ENCODE peak calls at places on chromosome 19, in eight cellular contexts. Y, O, H, A, E, B, Z and F are unnamed samples.

GRCh38 chr19:18520848-18521691 is 800 bp downstream of the ELL start:
- DNase-seq in Y (no peak), O (peak), H (no peak), A (no peak), E (peak), B (peak), Z (no peak), F (peak)

GRCh38 chr19:35040474-35040825 is 1.1 kb upstream of the HPN start:
- DNase-seq in Y (no peak), O (peak), H (no peak), A (no peak), E (no peak), B (no peak), Z (no peak), F (no peak)

GRCh38 chr19:15673176-15673654 is 328 bp downstream of the CYP4F12 start:
- DNase-seq in Y (no peak), O (no peak), H (no peak), A (no peak), E (no peak), B (no peak), Z (no peak), F (no peak)

GRCh38 chr19:29263305-29264080 is 50.5 kb upstream of the UQCRFS1 start:
- DNase-seq in Y (peak), O (peak), H (peak), A (no peak), E (peak), B (no peak), Z (peak), F (peak)

GRCh38 chr19:33864311-33864850 is 67.7 kb downstream of the KCTD15 start:
- DNase-seq in Y (no peak), O (no peak), H (no peak), A (no peak), E (no peak), B (no peak), Z (no peak), F (no peak)

GRCh38 chr19:38852231-38853044 is 2.7 kb upstream of the HNRNPL start:
- DNase-seq in Y (peak), O (peak), H (peak), A (no peak), E (peak), B (peak), Z (peak), F (no peak)

GRCh38 chr19:31351212-31352193 is 2.3 kb upstream of the TSHZ3 start:
- DNase-seq in Y (peak), O (peak), H (peak), A (no peak), E (peak), B (no peak), Z (peak), F (no peak)

GRCh38 chr19:15015946-15016542 is 33.2 kb upstream of the CASP14 start:
- DNase-seq in Y (no peak), O (no peak), H (no peak), A (no peak), E (peak), B (no peak), Z (no peak), F (no peak)

GRCh38 chr19:38649305-38650179 is 2.1 kb downstream of the ACTN4 start:
- DNase-seq in Y (no peak), O (no peak), H (no peak), A (no peak), E (no peak), B (no peak), Z (no peak), F (peak)

GRCh38 chr19:6238643-6239281 is 41.0 kb downstream of the MLLT1 start:
- DNase-seq in Y (peak), O (peak), H (peak), A (no peak), E (no peak), B (peak), Z (no peak), F (peak)

GRCh38 chr19:39409886-39410619 is 2.4 kb upstream of the PLEKHG2 start:
- DNase-seq in Y (no peak), O (peak), H (peak), A (no peak), E (peak), B (peak), Z (peak), F (peak)

GRCh38 chr19:40221858-40222619 is 3.9 kb upstream of the TTC9B start:
- DNase-seq in Y (peak), O (peak), H (peak), A (peak), E (peak), B (peak), Z (peak), F (peak)

GRCh38 chr19:17103177-17103576 is 27.6 kb downstream of the MYO9B start:
- DNase-seq in Y (peak), O (no peak), H (no peak), A (no peak), E (peak), B (no peak), Z (no peak), F (no peak)

GRCh38 chr19:16985403-16985802 is 41.2 kb downstream of the CPAMD8 start:
- DNase-seq in Y (no peak), O (no peak), H (no peak), A (no peak), E (no peak), B (no peak), Z (no peak), F (no peak)

GRCh38 chr19:6514926-6515325 is 12.8 kb upstream of the TUBB4A start:
- DNase-seq in Y (no peak), O (no peak), H (no peak), A (no peak), E (no peak), B (no peak), Z (no peak), F (no peak)

GRCh38 chr19:38412491-38412890 is 9.6 kb downstream of the FAM98C start:
- DNase-seq in Y (no peak), O (no peak), H (no peak), A (no peak), E (no peak), B (no peak), Z (no peak), F (no peak)

GRCh38 chr19:1851581-1852293 is 3.5 kb upstream of the REXO1 start:
- DNase-seq in Y (no peak), O (no peak), H (no peak), A (no peak), E (no peak), B (no peak), Z (no peak), F (no peak)

GRCh38 chr19:43704002-43704705 is 11.7 kb upstream of the IRGC start:
- DNase-seq in Y (no peak), O (no peak), H (no peak), A (no peak), E (no peak), B (no peak), Z (no peak), F (no peak)

GRCh38 chr19:15199652-15200574 is 882 bp downstream of the NOTCH3 start:
- DNase-seq in Y (peak), O (no peak), H (peak), A (no peak), E (peak), B (peak), Z (peak), F (no peak)

GRCh38 chr19:10915511-10916091 is 12.8 kb downstream of the YIPF2 start:
- DNase-seq in Y (peak), O (no peak), H (peak), A (peak), E (peak), B (no peak), Z (peak), F (no peak)

GRCh38 chr19:8391274-8392016 is 1.3 kb downstream of the RAB11B start:
- DNase-seq in Y (no peak), O (no peak), H (no peak), A (no peak), E (no peak), B (no peak), Z (no peak), F (no peak)

GRCh38 chr19:16677060-16677459 is 16.1 kb downstream of the TMEM38A start:
- DNase-seq in Y (no peak), O (no peak), H (no peak), A (no peak), E (no peak), B (no peak), Z (no peak), F (no peak)

GRCh38 chr19:33355535-33355934 is 18.0 kb upstream of the CEBPG start:
- DNase-seq in Y (no peak), O (no peak), H (no peak), A (no peak), E (no peak), B (no peak), Z (no peak), F (no peak)

GRCh38 chr19:31553112-31553843 is 204.0 kb upstream of the TSHZ3 start:
- DNase-seq in Y (no peak), O (no peak), H (no peak), A (no peak), E (no peak), B (no peak), Z (no peak), F (no peak)

GRCh38 chr19:7639863-7640348 is 3.0 kb downstream of the STXBP2 start:
- DNase-seq in Y (no peak), O (no peak), H (no peak), A (no peak), E (no peak), B (no peak), Z (no peak), F (no peak)

GRCh38 chr19:41175825-41176734 is 16.9 kb upstream of the CYP2S1 start:
- DNase-seq in Y (peak), O (no peak), H (peak), A (peak), E (peak), B (peak), Z (peak), F (no peak)

GRCh38 chr19:48461982-48462655 is 6.7 kb downstream of the KCNJ14 start:
- DNase-seq in Y (no peak), O (no peak), H (no peak), A (no peak), E (no peak), B (no peak), Z (no peak), F (no peak)

GRCh38 chr19:53908106-53908932 is 759 bp upstream of the CACNG7 start:
- DNase-seq in Y (peak), O (no peak), H (peak), A (peak), E (peak), B (no peak), Z (peak), F (peak)

GRCh38 chr19:49390131-49390977 is 2.3 kb downstream of the KASH5 start:
- DNase-seq in Y (no peak), O (no peak), H (no peak), A (no peak), E (no peak), B (no peak), Z (no peak), F (no peak)

GRCh38 chr19:53789708-53790678 is 34.1 kb downstream of the NLRP12 start:
- DNase-seq in Y (no peak), O (no peak), H (no peak), A (no peak), E (no peak), B (no peak), Z (no peak), F (no peak)

GRCh38 chr19:41862445-41862986 is 2.5 kb downstream of the RPS19 start:
- DNase-seq in Y (no peak), O (no peak), H (no peak), A (no peak), E (no peak), B (no peak), Z (no peak), F (no peak)

GRCh38 chr19:7912697-7913564 is 1.7 kb upstream of the TGFBR3L start:
- DNase-seq in Y (no peak), O (no peak), H (no peak), A (no peak), E (no peak), B (peak), Z (no peak), F (no peak)

GRCh38 chr19:51751655-51752054 is at the start of gene FPR1:
- DNase-seq in Y (no peak), O (no peak), H (peak), A (no peak), E (peak), B (no peak), Z (no peak), F (no peak)
- H3K4me3 ChIP-seq in Y (no peak), O (no peak), H (no peak), A (no peak), E (no peak), B (no peak), Z (no peak), F (no peak)

GRCh38 chr19:4059493-4059880 is 7.2 kb downstream of the ZBTB7A start:
- DNase-seq in Y (no peak), O (no peak), H (no peak), A (no peak), E (no peak), B (no peak), Z (no peak), F (no peak)
- H3K4me3 ChIP-seq in Y (no peak), O (peak), H (peak), A (no peak), E (peak), B (no peak), Z (no peak), F (peak)

DNA sequence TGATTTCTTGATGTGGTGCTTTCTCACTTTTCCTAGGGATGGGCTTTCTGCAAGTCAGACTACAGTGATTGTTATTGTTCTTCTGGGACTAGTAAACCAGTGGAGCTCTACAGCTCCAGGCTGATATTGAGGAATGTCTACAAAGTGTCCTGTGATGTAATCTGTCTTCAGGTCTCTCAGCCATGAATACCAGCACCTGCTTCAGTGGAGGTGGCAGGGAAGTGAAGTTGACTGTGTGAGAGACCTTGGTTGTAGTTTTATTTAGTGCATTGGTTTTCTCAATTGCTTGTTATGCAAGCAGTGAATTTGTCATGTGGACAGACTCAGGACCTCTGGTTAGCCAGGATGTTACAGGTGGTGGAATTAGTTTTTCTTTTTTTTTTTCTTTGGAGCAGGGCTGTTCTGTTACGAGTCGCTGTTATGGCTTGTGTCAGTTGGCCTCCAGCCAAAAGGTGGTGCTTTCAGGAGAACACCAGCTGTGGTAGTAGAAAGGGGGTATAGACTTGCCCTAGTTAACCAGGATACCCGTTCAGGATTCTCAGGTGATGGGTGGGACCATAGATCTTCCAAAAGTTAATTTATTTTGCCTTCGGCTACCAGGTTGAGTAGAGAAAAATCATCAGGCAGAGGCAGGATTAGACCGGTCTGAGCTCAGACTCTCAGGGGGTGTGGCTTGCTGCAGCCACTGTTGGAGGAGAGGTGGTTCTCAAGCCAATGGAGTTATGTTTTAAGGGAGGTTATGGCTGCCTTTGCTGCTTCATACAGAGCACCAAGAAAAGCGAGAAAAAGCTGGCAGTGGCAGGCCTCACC is 11.9 kb upstream of the ZNF675 start:
- DNase-seq in Y (no peak), O (no peak), H (no peak), A (no peak), E (no peak), B (no peak), Z (no peak), F (no peak)
- H3K4me3 ChIP-seq in Y (no peak), O (no peak), H (no peak), A (no peak), E (no peak), B (no peak), Z (no peak), F (no peak)

DNA sequence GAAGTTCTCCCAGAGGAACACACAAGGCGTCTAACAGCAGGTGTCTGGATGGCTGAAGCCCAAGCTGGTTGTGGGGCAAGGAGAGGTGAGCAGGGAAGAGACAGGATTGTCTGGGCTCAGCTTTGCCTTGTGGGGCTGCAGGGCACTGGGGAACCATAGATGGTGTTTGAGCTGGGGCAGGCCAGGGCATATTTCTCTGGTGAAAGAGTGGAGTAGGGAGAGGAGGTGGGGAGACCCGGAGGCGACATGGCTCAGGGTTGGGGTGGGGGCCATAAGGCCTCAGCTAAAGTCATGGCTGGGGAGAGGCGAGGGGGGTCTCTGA is 5.4 kb upstream of the PALM start:
- DNase-seq in Y (no peak), O (no peak), H (no peak), A (no peak), E (no peak), B (no peak), Z (no peak), F (no peak)
- H3K4me3 ChIP-seq in Y (no peak), O (no peak), H (no peak), A (no peak), E (peak), B (no peak), Z (no peak), F (no peak)

GRCh38 chr19:45095496-45096413 is 2.8 kb downstream of the PPP1R37 start:
- DNase-seq in Y (no peak), O (no peak), H (no peak), A (no peak), E (no peak), B (no peak), Z (no peak), F (no peak)

GRCh38 chr19:45096700-45097099 is 3.7 kb downstream of the PPP1R37 start:
- DNase-seq in Y (no peak), O (no peak), H (no peak), A (no peak), E (no peak), B (no peak), Z (no peak), F (no peak)

GRCh38 chr19:45092747-45093678 is at the start of gene PPP1R37:
- DNase-seq in Y (peak), O (peak), H (peak), A (peak), E (peak), B (peak), Z (peak), F (peak)

GRCh38 chr19:45094158-45094557 is 1.2 kb downstream of the PPP1R37 start:
- DNase-seq in Y (no peak), O (no peak), H (no peak), A (no peak), E (no peak), B (no peak), Z (no peak), F (no peak)

GRCh38 chr19:45094707-45095106 is 1.7 kb downstream of the PPP1R37 start:
- DNase-seq in Y (no peak), O (no peak), H (no peak), A (no peak), E (no peak), B (no peak), Z (no peak), F (no peak)
- H3K4me3 ChIP-seq in Y (no peak), O (no peak), H (peak), A (peak), E (no peak), B (no peak), Z (peak), F (no peak)

DNA sequence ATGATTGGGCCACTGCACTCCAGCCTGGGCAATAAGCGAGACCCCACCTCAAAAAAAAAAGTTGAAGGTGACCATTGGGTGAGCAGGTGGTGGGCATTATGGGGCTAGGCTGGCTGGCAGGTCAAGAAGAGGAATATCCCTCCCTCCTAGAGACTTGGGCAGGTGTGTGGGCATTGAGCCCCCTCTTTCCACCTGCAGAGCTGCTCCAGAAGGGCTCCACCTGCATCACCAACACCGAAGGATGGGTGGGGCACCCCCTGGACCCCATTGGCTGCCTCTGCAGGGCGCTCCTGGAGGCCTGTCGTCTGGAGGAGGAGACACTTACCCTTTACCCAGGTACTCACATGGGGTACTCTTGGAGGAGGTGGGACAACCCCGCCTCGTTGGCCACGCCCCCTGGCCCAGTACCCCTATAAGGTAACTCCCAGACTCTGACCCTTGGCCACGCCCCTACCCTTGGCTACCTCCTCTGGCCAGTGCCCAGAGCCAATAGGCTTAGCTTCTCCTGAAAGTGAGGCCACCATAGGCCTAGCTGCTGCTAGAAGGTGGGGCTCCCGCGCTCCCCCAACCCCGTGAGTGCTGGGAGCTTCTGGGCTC is 21.9 kb downstream of the ZSWIM4 start:
- DNase-seq in Y (no peak), O (no peak), H (no peak), A (no peak), E (no peak), B (no peak), Z (no peak), F (no peak)
- H3K4me3 ChIP-seq in Y (no peak), O (no peak), H (no peak), A (no peak), E (no peak), B (no peak), Z (no peak), F (no peak)

DNA sequence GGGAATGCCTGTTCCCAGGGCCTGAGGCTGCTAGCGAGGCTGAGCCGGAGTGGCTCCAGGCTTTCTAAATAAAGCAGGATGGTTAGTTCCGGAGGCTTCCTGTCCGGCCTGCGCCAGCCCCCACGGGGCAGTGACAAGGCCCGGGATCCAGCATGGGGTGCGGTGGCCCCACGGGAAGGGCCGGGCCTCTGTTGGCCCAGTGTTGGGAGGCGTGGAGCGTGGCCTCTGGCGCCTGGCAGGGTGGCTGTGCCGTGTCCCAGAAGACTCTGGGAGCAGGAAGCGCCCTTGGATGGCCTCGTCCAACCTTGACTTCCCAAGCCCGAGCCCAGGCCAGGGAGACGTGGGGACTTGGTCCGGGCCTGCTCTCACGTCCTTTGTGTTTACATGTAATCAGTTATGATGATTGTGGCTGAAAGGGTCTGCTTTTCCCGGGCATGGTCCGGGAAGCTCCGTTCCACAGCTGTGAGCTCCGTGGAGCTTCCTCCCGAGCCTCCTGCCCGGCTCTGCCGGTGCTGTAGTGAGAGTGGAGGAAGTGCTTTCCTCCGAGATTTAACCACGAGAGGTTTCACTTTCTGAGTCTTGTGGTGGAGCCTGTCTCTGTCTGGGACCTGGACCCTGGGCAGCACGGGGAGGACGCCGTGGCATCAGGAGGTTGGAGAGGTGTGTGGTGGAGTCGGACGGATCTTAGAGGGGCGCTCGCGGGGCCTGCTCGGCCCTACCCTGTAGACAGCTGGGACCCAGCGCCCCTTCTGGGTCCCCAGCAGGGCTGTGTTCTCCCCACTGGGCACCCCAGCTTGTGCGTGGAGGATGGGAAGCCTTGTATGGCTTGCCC is 4.6 kb downstream of the GNA11 start:
- DNase-seq in Y (peak), O (no peak), H (peak), A (no peak), E (peak), B (peak), Z (peak), F (peak)
- H3K4me3 ChIP-seq in Y (peak), O (peak), H (peak), A (peak), E (peak), B (no peak), Z (peak), F (peak)